ENCODE peak calls at places on chromosomes 13 and 19, in ten cellular contexts. R is left lobe of liver; O is anterior cingulate cortex; U is kidney tubule cell; E is neural progenitor cell; Q is activated CD4-positive, alpha-beta T cell treated with anti-CD3 and anti-CD28 coated beads, Interleukin-2, amount 50 U/mL, for 1 hour; M is BE2C; T is activated T-cell treated with anti-CD3 and anti-CD28 coated beads for 1 hour; W is germinal center; P is stimulated activated naive CD8-positive, alpha-beta T cell treated with anti-CD3 and anti-CD28 coated beads, Interleukin-15, Interleukin-2, amounts not matched to agents 100 U/mL and 50 U/mL, for 24 hours. I is an unnamed sample.

GRCh38 chr19:30852168-30852567 is 480.0 kb downstream of the ZNF536 start:
- DNase-seq in U (no peak), R (no peak), O (no peak), T (no peak), M (no peak), Q (no peak), W (no peak), P (no peak), E (no peak), I (no peak)

GRCh38 chr13:99303863-99304521 is 3.2 kb downstream of the GPR183 start:
- DNase-seq in W (no peak), O (no peak), R (no peak), Q (peak; percentile 59), E (no peak), U (no peak), P (peak; percentile 55), M (no peak), T (peak; percentile 25), I (no peak)

GRCh38 chr13:30934381-30934780 is 1.9 kb downstream of the TEX26 start:
- DNase-seq in E (peak; percentile 48), W (no peak), O (no peak), P (no peak), Q (no peak), M (no peak), T (no peak), R (no peak), U (no peak), I (peak; percentile 20)

GRCh38 chr13:74741732-74742131 is 607.5 kb upstream of the KLF12 start:
- DNase-seq in U (no peak), W (no peak), T (no peak), R (no peak), P (no peak), O (no peak), M (no peak), Q (no peak), E (no peak), I (no peak)

GRCh38 chr13:28849441-28849840 is 29.3 kb downstream of the MTUS2 start:
- DNase-seq in O (no peak), W (peak; percentile 35), M (no peak), T (no peak), E (no peak), P (no peak), U (no peak), Q (no peak), R (no peak), I (no peak)

GRCh38 chr13:33973194-33973593 is 155.2 kb downstream of the RFC3 start:
- DNase-seq in O (no peak), M (no peak), U (no peak), T (no peak), Q (no peak), R (no peak), P (no peak), E (no peak), W (no peak), I (no peak)

GRCh38 chr19:35352448-35353304 is 5.0 kb downstream of the FFAR1 start:
- DNase-seq in W (peak; percentile 81), Q (peak; percentile 65), O (peak; percentile 55), T (peak; percentile 57), U (peak; percentile 89), M (peak; percentile 79), P (peak; percentile 79), E (peak; percentile 84), R (peak; percentile 75), I (peak; percentile 68)

GRCh38 chr13:110874508-110874960 is 40.3 kb downstream of the ANKRD10 start:
- DNase-seq in R (peak; percentile 69), P (peak; percentile 78), W (peak; percentile 38), U (peak; percentile 58), Q (peak; percentile 22), M (peak; percentile 89), O (peak; percentile 66), E (peak; percentile 89), T (no peak), I (peak; percentile 83)

GRCh38 chr13:95660981-95661581 is 15.9 kb upstream of the DNAJC3 start:
- DNase-seq in O (no peak), T (no peak), W (peak; percentile 27), E (peak; percentile 56), M (peak; percentile 64), R (no peak), Q (no peak), U (peak; percentile 48), P (no peak), I (no peak)

GRCh38 chr13:33611016-33611805 is 206.7 kb upstream of the RFC3 start:
- DNase-seq in P (no peak), M (no peak), R (peak; percentile 88), E (peak; percentile 81), T (no peak), O (peak; percentile 54), U (peak; percentile 66), W (no peak), Q (no peak), I (no peak)

GRCh38 chr19:10600149-10600548 is 13.0 kb upstream of the AP1M2 start:
- DNase-seq in P (no peak), O (no peak), U (no peak), R (no peak), W (no peak), Q (no peak), T (no peak), M (no peak), E (no peak), I (no peak)

GRCh38 chr13:40215747-40216146 is 450.7 kb downstream of the FOXO1 start:
- DNase-seq in U (no peak), T (no peak), W (no peak), E (no peak), O (no peak), Q (no peak), R (no peak), P (no peak), M (no peak), I (no peak)

GRCh38 chr13:84263354-84264069 is 381.2 kb upstream of the SLITRK1 start:
- DNase-seq in O (no peak), P (no peak), T (no peak), M (no peak), R (no peak), E (no peak), U (no peak), Q (no peak), W (no peak), I (no peak)

GRCh38 chr13:72255908-72256307 is 388.9 kb upstream of the DACH1 start:
- DNase-seq in W (no peak), T (no peak), O (peak; percentile 1), M (peak; percentile 67), Q (no peak), E (peak; percentile 66), P (no peak), R (no peak), U (peak; percentile 58), I (peak; percentile 50)

GRCh38 chr13:94329754-94330551 is 149.5 kb downstream of the DCT start:
- DNase-seq in U (peak; percentile 86), T (no peak), E (no peak), P (no peak), R (peak; percentile 80), M (no peak), W (no peak), Q (no peak), O (no peak), I (no peak)

GRCh38 chr13:44734204-44734707 is 158.1 kb upstream of the TSC22D1 start:
- DNase-seq in E (no peak), R (no peak), Q (no peak), T (no peak), U (peak; percentile 65), M (peak; percentile 44), W (no peak), P (no peak), O (no peak), I (no peak)

GRCh38 chr19:3315676-3315973 is 50.8 kb upstream of the NFIC start:
- DNase-seq in U (no peak), Q (no peak), E (no peak), P (no peak), W (no peak), T (no peak), M (no peak), R (no peak), O (no peak), I (no peak)

GRCh38 chr19:17806945-17807344 is 12.0 kb downstream of the B3GNT3 start:
- DNase-seq in T (no peak), Q (no peak), O (no peak), U (peak; percentile 41), M (no peak), P (no peak), R (no peak), W (no peak), E (no peak), I (no peak)

GRCh38 chr13:30792257-30793000 is 57.1 kb downstream of the ALOX5AP start:
- DNase-seq in W (no peak), E (peak; percentile 64), R (peak; percentile 74), Q (no peak), T (no peak), U (peak; percentile 93), M (peak; percentile 88), P (no peak), O (peak; percentile 58), I (peak; percentile 54)

GRCh38 chr19:45153339-45154063 is 7.3 kb downstream of the NKPD1 start:
- DNase-seq in U (no peak), P (peak; percentile 51), Q (peak; percentile 30), W (peak; percentile 46), E (peak; percentile 85), R (no peak), T (no peak), O (peak; percentile 62), M (peak; percentile 85), I (peak; percentile 87)